ENCODE peak calls at places on chromosomes 4 and X, in ten cellular contexts. One of them, this sample, is unnamed.

GRCh38 chr4:137819964-137820383 is 287.7 kb upstream of the PCDH18 start:
- DNase-seq in GM23338: peak
- DNase-seq in bronchial epithelial cell: peak
- DNase-seq in AG10803: peak
- DNase-seq in heart left ventricle: no peak
- DNase-seq in heart right ventricle: no peak
- DNase-seq in GM13976: peak
- DNase-seq in GM13977: peak
- DNase-seq in mesothelial cell of epicardium: no peak
- DNase-seq in HepG2: peak
- DNase-seq in this sample: no peak

GRCh38 chrX:6778547-6779231 is 243.8 kb upstream of the VCX3A start:
- DNase-seq in heart right ventricle: no peak
- DNase-seq in heart left ventricle: no peak
- DNase-seq in bronchial epithelial cell: no peak
- DNase-seq in GM13977: no peak
- DNase-seq in GM13976: no peak
- DNase-seq in mesothelial cell of epicardium: no peak
- DNase-seq in AG10803: no peak
- DNase-seq in HepG2: no peak
- DNase-seq in GM23338: peak
- DNase-seq in this sample: no peak

GRCh38 chrX:112798736-112799135 is 41.9 kb downstream of the AMOT start:
- DNase-seq in GM23338: no peak
- DNase-seq in bronchial epithelial cell: no peak
- DNase-seq in mesothelial cell of epicardium: no peak
- DNase-seq in heart left ventricle: no peak
- DNase-seq in GM13976: no peak
- DNase-seq in HepG2: no peak
- DNase-seq in AG10803: no peak
- DNase-seq in GM13977: no peak
- DNase-seq in heart right ventricle: no peak
- DNase-seq in this sample: no peak

GRCh38 chr4:136831553-136831952 is 700.7 kb downstream of the PCDH18 start:
- DNase-seq in heart left ventricle: no peak
- DNase-seq in GM13977: no peak
- DNase-seq in GM13976: no peak
- DNase-seq in AG10803: no peak
- DNase-seq in bronchial epithelial cell: no peak
- DNase-seq in GM23338: peak
- DNase-seq in heart right ventricle: no peak
- DNase-seq in HepG2: no peak
- DNase-seq in mesothelial cell of epicardium: no peak
- DNase-seq in this sample: no peak

GRCh38 chr4:158811704-158812103 is 42.9 kb downstream of the FNIP2 start:
- DNase-seq in GM23338: no peak
- DNase-seq in GM13976: no peak
- DNase-seq in heart right ventricle: no peak
- DNase-seq in HepG2: no peak
- DNase-seq in mesothelial cell of epicardium: no peak
- DNase-seq in AG10803: no peak
- DNase-seq in bronchial epithelial cell: peak
- DNase-seq in heart left ventricle: no peak
- DNase-seq in GM13977: no peak
- DNase-seq in this sample: peak

GRCh38 chrX:125681058-125681457 is 361.4 kb downstream of the TEX13C start:
- DNase-seq in GM23338: no peak
- DNase-seq in bronchial epithelial cell: no peak
- DNase-seq in AG10803: no peak
- DNase-seq in mesothelial cell of epicardium: no peak
- DNase-seq in heart right ventricle: no peak
- DNase-seq in HepG2: no peak
- DNase-seq in GM13977: no peak
- DNase-seq in GM13976: no peak
- DNase-seq in heart left ventricle: no peak
- DNase-seq in this sample: no peak

GRCh38 chrX:96715412-96715940 is 30.8 kb downstream of the DIAPH2 start:
- DNase-seq in GM13976: no peak
- DNase-seq in bronchial epithelial cell: no peak
- DNase-seq in AG10803: no peak
- DNase-seq in GM23338: no peak
- DNase-seq in GM13977: no peak
- DNase-seq in HepG2: no peak
- DNase-seq in heart right ventricle: no peak
- DNase-seq in heart left ventricle: no peak
- DNase-seq in mesothelial cell of epicardium: no peak
- DNase-seq in this sample: no peak

GRCh38 chrX:104085919-104086318 is 9.9 kb upstream of the TMSB15C start:
- DNase-seq in HepG2: no peak
- DNase-seq in AG10803: no peak
- DNase-seq in heart left ventricle: no peak
- DNase-seq in mesothelial cell of epicardium: no peak
- DNase-seq in bronchial epithelial cell: no peak
- DNase-seq in heart right ventricle: no peak
- DNase-seq in GM13977: no peak
- DNase-seq in GM13976: no peak
- DNase-seq in GM23338: peak
- DNase-seq in this sample: no peak

GRCh38 chr4:14254252-14254651 is 626.7 kb upstream of the BOD1L1 start:
- DNase-seq in AG10803: peak
- DNase-seq in GM13977: no peak
- DNase-seq in mesothelial cell of epicardium: peak
- DNase-seq in heart right ventricle: peak
- DNase-seq in GM23338: peak
- DNase-seq in HepG2: no peak
- DNase-seq in heart left ventricle: peak
- DNase-seq in GM13976: no peak
- DNase-seq in bronchial epithelial cell: peak
- DNase-seq in this sample: peak

GRCh38 chr4:146245899-146246298 is 31.6 kb downstream of the REELD1 start:
- DNase-seq in HepG2: no peak
- DNase-seq in bronchial epithelial cell: no peak
- DNase-seq in GM13976: no peak
- DNase-seq in mesothelial cell of epicardium: no peak
- DNase-seq in GM23338: no peak
- DNase-seq in heart left ventricle: no peak
- DNase-seq in AG10803: no peak
- DNase-seq in GM13977: no peak
- DNase-seq in heart right ventricle: no peak
- DNase-seq in this sample: peak

GRCh38 chr4:174136013-174136412 is 147.5 kb downstream of the FBXO8 start:
- DNase-seq in HepG2: no peak
- DNase-seq in GM13976: no peak
- DNase-seq in heart right ventricle: no peak
- DNase-seq in heart left ventricle: no peak
- DNase-seq in GM13977: no peak
- DNase-seq in bronchial epithelial cell: no peak
- DNase-seq in GM23338: peak
- DNase-seq in mesothelial cell of epicardium: no peak
- DNase-seq in AG10803: peak
- DNase-seq in this sample: no peak

GRCh38 chr4:132614682-132615081 is 534.4 kb upstream of the PCDH10 start:
- DNase-seq in bronchial epithelial cell: peak
- DNase-seq in HepG2: no peak
- DNase-seq in GM13977: no peak
- DNase-seq in GM23338: peak
- DNase-seq in heart left ventricle: no peak
- DNase-seq in mesothelial cell of epicardium: no peak
- DNase-seq in AG10803: no peak
- DNase-seq in heart right ventricle: no peak
- DNase-seq in GM13976: no peak
- DNase-seq in this sample: no peak

DNA sequence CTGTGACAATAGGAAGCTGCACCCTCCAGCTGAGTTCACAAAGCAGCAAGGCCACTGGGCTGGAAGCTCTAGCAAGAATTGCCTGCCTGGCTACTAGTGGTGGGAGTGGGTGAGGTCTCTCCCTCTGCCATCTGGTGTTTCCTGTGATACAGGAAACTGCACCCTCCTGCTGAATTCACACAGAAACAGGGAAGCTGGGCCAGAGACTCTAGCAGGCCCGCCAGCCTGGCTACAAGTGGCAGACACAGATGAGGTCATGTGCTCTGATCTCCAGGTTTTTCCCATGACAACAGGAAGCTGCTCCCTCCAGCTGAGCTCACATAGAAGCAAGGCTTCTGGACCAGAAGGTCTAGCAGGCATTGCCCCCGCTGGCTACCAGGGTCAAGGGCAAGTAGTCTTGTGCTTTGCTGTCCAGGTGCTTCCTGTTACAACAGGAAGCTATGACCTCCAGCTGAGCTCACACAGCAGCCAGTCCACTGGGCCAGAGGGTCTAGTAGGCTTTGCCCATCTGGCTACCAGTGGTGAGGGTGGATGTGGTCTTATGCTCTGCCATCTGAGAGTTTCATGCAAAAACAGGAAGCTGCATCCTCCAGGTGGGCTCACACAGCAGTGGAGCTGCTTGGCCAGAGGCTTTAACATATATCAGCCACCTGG is 41.5 kb upstream of the ZXDA start:
- DNase-seq in heart left ventricle: peak
- DNase-seq in GM13977: no peak
- DNase-seq in GM13976: no peak
- DNase-seq in bronchial epithelial cell: no peak
- DNase-seq in HepG2: no peak
- DNase-seq in heart right ventricle: peak
- DNase-seq in GM23338: no peak
- DNase-seq in mesothelial cell of epicardium: no peak
- DNase-seq in AG10803: no peak
- DNase-seq in this sample: no peak
- TF ChIP-seq CTCF in heart left ventricle: no peak
- TF ChIP-seq CTCF in GM13977: no peak
- TF ChIP-seq CTCF in GM13976: no peak
- TF ChIP-seq CTCF in bronchial epithelial cell: no peak
- TF ChIP-seq CTCF in HepG2: no peak
- TF ChIP-seq CTCF in heart right ventricle: no peak
- TF ChIP-seq CTCF in GM23338: no peak
- TF ChIP-seq CTCF in mesothelial cell of epicardium: no peak
- TF ChIP-seq CTCF in AG10803: no peak
- TF ChIP-seq CTCF in this sample: no peak

DNA sequence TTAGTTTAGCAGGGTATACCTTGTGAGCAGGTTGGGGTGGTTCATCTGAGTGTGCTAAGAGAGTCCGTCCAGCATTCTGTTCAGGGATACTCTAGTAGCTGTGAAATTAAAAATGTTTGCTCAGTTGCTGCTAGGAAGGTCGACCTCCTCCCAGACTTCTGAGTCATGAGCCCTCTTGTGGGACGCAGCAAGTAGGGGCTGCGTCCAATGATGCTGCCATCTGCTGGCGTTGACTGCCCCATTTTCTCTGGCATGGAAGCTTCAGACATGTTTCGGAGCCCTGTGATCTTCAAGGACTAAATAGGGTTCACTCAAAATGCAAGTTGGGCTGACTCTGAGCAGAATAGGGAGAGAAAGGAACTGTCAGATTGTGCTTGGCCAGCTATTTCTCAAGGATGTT is 201.0 kb upstream of the ARSJ start:
- DNase-seq in GM13977: no peak
- DNase-seq in GM23338: peak
- DNase-seq in heart left ventricle: peak
- DNase-seq in mesothelial cell of epicardium: no peak
- DNase-seq in heart right ventricle: peak
- DNase-seq in HepG2: peak
- DNase-seq in bronchial epithelial cell: peak
- DNase-seq in AG10803: peak
- DNase-seq in GM13976: no peak
- DNase-seq in this sample: peak
- TF ChIP-seq CTCF in GM13977: peak
- TF ChIP-seq CTCF in GM23338: peak
- TF ChIP-seq CTCF in heart left ventricle: peak
- TF ChIP-seq CTCF in mesothelial cell of epicardium: no peak
- TF ChIP-seq CTCF in heart right ventricle: peak
- TF ChIP-seq CTCF in HepG2: peak
- TF ChIP-seq CTCF in bronchial epithelial cell: peak
- TF ChIP-seq CTCF in AG10803: peak
- TF ChIP-seq CTCF in GM13976: no peak
- TF ChIP-seq CTCF in this sample: peak

DNA sequence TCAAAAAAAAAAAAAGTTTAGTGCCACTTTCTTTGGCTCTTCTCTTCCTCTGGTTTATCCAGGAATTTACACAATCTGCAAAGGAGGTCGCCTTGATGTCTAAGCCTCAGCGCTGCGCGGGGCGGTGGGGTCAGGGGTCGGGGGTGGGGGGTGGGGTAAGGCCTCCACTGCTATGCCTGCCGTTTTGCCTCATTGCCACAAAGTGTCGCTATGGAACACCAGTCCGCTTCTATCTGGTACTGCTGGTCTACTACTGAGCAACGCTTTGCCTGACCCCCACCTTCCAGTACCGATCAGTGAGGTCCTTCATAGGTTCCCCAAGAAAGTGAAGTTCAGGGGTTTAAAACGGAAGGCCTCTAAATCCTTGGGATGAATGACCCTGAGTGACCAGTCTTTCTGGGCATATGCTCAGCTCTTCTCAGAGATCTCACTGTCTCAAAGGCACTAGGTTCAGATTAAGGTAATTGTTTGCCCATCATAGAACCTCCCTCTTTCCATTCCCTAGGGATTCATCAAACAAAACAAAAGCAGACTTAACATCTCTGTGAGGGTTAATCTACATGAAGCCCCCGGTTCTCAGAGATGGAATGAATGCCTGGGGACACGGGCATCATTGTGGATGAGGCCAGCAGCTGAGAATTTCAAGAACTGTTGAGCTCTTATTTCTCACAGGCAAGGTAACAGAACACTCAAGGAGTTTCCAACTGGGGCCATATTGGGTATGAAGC is 16.9 kb upstream of the TSR2 start:
- DNase-seq in heart left ventricle: no peak
- DNase-seq in GM23338: peak
- DNase-seq in bronchial epithelial cell: no peak
- DNase-seq in mesothelial cell of epicardium: no peak
- DNase-seq in HepG2: peak
- DNase-seq in AG10803: no peak
- DNase-seq in heart right ventricle: no peak
- DNase-seq in GM13976: peak
- DNase-seq in GM13977: no peak
- DNase-seq in this sample: peak
- TF ChIP-seq CTCF in heart left ventricle: no peak
- TF ChIP-seq CTCF in GM23338: peak
- TF ChIP-seq CTCF in bronchial epithelial cell: no peak
- TF ChIP-seq CTCF in mesothelial cell of epicardium: no peak
- TF ChIP-seq CTCF in HepG2: peak
- TF ChIP-seq CTCF in AG10803: no peak
- TF ChIP-seq CTCF in heart right ventricle: no peak
- TF ChIP-seq CTCF in GM13976: peak
- TF ChIP-seq CTCF in GM13977: peak
- TF ChIP-seq CTCF in this sample: peak

DNA sequence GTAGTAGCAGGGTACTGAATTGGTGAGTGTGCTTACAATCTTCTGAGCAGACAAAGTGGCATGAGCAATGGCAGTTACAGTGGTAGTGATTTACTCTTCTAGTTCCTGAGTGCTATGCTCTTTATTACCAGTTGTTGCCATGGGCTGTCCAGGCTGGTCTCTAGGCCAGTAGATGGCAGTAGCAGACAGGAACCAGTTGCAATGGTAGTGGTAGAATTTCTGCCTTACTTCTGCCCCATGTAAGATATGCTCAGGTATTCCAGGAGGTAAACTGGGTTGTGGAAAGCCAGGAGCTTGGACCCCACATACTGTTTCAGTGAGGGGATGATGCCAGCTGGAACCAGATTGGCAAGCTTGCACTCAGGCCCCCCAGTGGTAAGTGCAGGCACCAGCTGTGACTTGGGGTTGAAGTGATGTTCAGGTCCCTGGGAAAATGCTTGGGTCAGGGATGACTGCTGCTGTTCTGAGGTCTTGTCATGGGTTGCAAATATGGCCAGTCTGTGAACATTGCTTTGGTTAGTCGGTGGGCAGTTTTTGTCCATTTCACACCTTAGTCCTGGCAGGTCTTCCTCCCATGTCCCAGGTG is 63.0 kb upstream of the ZXDB start:
- DNase-seq in mesothelial cell of epicardium: no peak
- DNase-seq in GM13977: peak
- DNase-seq in heart left ventricle: no peak
- DNase-seq in heart right ventricle: no peak
- DNase-seq in HepG2: peak
- DNase-seq in AG10803: peak
- DNase-seq in GM13976: no peak
- DNase-seq in GM23338: peak
- DNase-seq in bronchial epithelial cell: peak
- DNase-seq in this sample: peak
- TF ChIP-seq CTCF in mesothelial cell of epicardium: no peak
- TF ChIP-seq CTCF in GM13977: peak
- TF ChIP-seq CTCF in heart left ventricle: no peak
- TF ChIP-seq CTCF in heart right ventricle: peak
- TF ChIP-seq CTCF in HepG2: peak
- TF ChIP-seq CTCF in AG10803: peak
- TF ChIP-seq CTCF in GM13976: no peak
- TF ChIP-seq CTCF in GM23338: peak
- TF ChIP-seq CTCF in bronchial epithelial cell: peak
- TF ChIP-seq CTCF in this sample: peak